ENCODE peak calls at places on chromosome 20, in seven cellular contexts. X is T1000; H is foreskin fibroblast; V is stimulated activated CD4-positive, alpha-beta T cell treated with anti-CD3 and anti-CD28 coated beads, Interleukin-12 subunit alpha, Interleukin-12 subunit beta, amount 100 ng/mL, for 48 hours; W is SK-MEL-5; R is endothelial cell of umbilical vein; F is DMS53. O is an unnamed sample.
A peak's percentile ranks its signal among the peaks of the same experiment; 100 is the strongest.

GRCh38 chr20:50980071-50980681 is 21.6 kb downstream of the MOCS3 start:
- DNase-seq in X (peak; percentile 92), H (peak; percentile 97), V (no peak), W (peak; percentile 87), R (peak; percentile 48), F (peak; percentile 14), O (no peak)

GRCh38 chr20:59580208-59580980 is 23.9 kb upstream of the PHACTR3 start:
- DNase-seq in X (no peak), H (peak; percentile 32), V (no peak), W (no peak), R (no peak), F (no peak), O (no peak)

GRCh38 chr20:32474967-32475819 is 109.9 kb downstream of the NOL4L start:
- DNase-seq in X (peak; percentile 83), H (peak; percentile 99), V (no peak), W (no peak), R (peak; percentile 91), F (no peak), O (no peak)

GRCh38 chr20:18133962-18134361 is 3.7 kb upstream of the KAT14 start:
- DNase-seq in X (no peak), H (peak; percentile 7), V (no peak), W (no peak), R (no peak), F (no peak), O (no peak)

GRCh38 chr20:57757767-57758166 is 48.0 kb upstream of the PMEPA1 start:
- DNase-seq in X (no peak), H (no peak), V (no peak), W (no peak), R (no peak), F (no peak), O (no peak)

GRCh38 chr20:36773123-36773547 is 428 bp downstream of the DSN1 start:
- DNase-seq in X (no peak), H (no peak), V (no peak), W (no peak), R (peak; percentile 18), F (peak; percentile 44), O (no peak)

GRCh38 chr20:57147185-57147584 is 119.3 kb downstream of the BMP7 start:
- DNase-seq in X (no peak), H (no peak), V (no peak), W (no peak), R (no peak), F (no peak), O (no peak)

GRCh38 chr20:24913076-24913628 is 35.9 kb upstream of the CST7 start:
- DNase-seq in X (no peak), H (no peak), V (no peak), W (no peak), R (no peak), F (no peak), O (no peak)

GRCh38 chr20:35663813-35664543 is 722 bp downstream of the CPNE1 start:
- DNase-seq in X (no peak), H (peak; percentile 33), V (peak; percentile 53), W (peak; percentile 48), R (peak; percentile 45), F (peak; percentile 72), O (no peak)

GRCh38 chr20:57652865-57653545 is 32.8 kb upstream of the ZBP1 start:
- DNase-seq in X (no peak), H (no peak), V (no peak), W (no peak), R (no peak), F (no peak), O (no peak)

GRCh38 chr20:51802170-51802745 is at the start of gene SALL4:
- DNase-seq in X (no peak), H (peak; percentile 19), V (no peak), W (no peak), R (no peak), F (no peak), O (no peak)

GRCh38 chr20:43969069-43969468 is 54.4 kb downstream of the TOX2 start:
- DNase-seq in X (no peak), H (no peak), V (no peak), W (no peak), R (no peak), F (no peak), O (no peak)

GRCh38 chr20:43583982-43584432 is 6.7 kb upstream of the IFT52 start:
- DNase-seq in X (peak; percentile 69), H (peak; percentile 96), V (no peak), W (peak; percentile 62), R (no peak), F (peak; percentile 43), O (no peak)

GRCh38 chr20:371755-372542 is 8.6 kb upstream of the TRIB3 start:
- DNase-seq in X (no peak), H (peak; percentile 98), V (no peak), W (peak; percentile 83), R (peak; percentile 93), F (peak; percentile 51), O (no peak)

GRCh38 chr20:60219984-60220540 is 261.8 kb downstream of the CDH26 start:
- DNase-seq in X (no peak), H (peak; percentile 23), V (no peak), W (no peak), R (no peak), F (no peak), O (no peak)

GRCh38 chr20:20204326-20204725 is 152.0 kb downstream of the CFAP61 start:
- DNase-seq in X (no peak), H (no peak), V (no peak), W (no peak), R (no peak), F (peak; percentile 70), O (no peak)

GRCh38 chr20:308427-309038 is 11.2 kb downstream of the ZCCHC3 start:
- DNase-seq in X (no peak), H (no peak), V (no peak), W (no peak), R (no peak), F (no peak), O (no peak)

GRCh38 chr20:57126481-57127092 is 139.9 kb downstream of the BMP7 start:
- DNase-seq in X (no peak), H (peak; percentile 21), V (no peak), W (no peak), R (no peak), F (no peak), O (no peak)

O was measured in SK-N-MC.